ENCODE peak calls at places on chromosomes 1 and 21, in six cellular contexts. M is endodermal cell, H is tibial nerve, O is sigmoid colon, K is GM12865, I is astrocyte of the spinal cord. W is an unnamed sample.

GRCh38 chr1:42931911-42932422 is 26.7 kb downstream of the SLC2A1 start:
- DNase-seq in I (no peak), O (peak; percentile 70), M (peak; percentile 65), H (no peak), K (peak; percentile 95), W (no peak)

GRCh38 chr21:34037446-34037845 is 35.9 kb upstream of the MRPS6 start:
- DNase-seq in M (no peak), K (no peak), H (no peak), O (no peak), I (peak; percentile 70), W (no peak)

GRCh38 chr1:190244406-190244805 is 233.3 kb downstream of the BRINP3 start:
- DNase-seq in H (no peak), O (no peak), M (no peak), K (no peak), I (no peak), W (no peak)

GRCh38 chr21:44593598-44594405 is 1.5 kb upstream of the KRTAP10-6 start:
- DNase-seq in H (no peak), M (peak; percentile 58), K (no peak), I (no peak), O (no peak), W (no peak)

GRCh38 chr1:221663321-221663720 is 78.6 kb downstream of the DUSP10 start:
- DNase-seq in H (no peak), I (peak; percentile 26), O (no peak), M (no peak), K (no peak), W (no peak)

GRCh38 chr1:151828931-151829330 is 2.7 kb downstream of the RORC start:
- DNase-seq in O (no peak), I (peak; percentile 12), H (no peak), K (no peak), M (peak; percentile 92), W (no peak)

GRCh38 chr1:1922782-1923680 is 4.0 kb upstream of the TMEM52 start:
- DNase-seq in I (no peak), H (no peak), K (no peak), M (no peak), O (peak; percentile 64), W (no peak)

GRCh38 chr1:84083321-84083720 is 60.8 kb upstream of the PRKACB start:
- DNase-seq in M (no peak), I (no peak), K (no peak), O (no peak), H (no peak), W (no peak)

GRCh38 chr21:36337099-36337509 is 17.1 kb downstream of the MORC3 start:
- DNase-seq in I (peak; percentile 43), M (no peak), K (no peak), H (no peak), O (no peak), W (no peak)

GRCh38 chr1:212236664-212237220 is 48.5 kb upstream of the PPP2R5A start:
- DNase-seq in K (no peak), H (no peak), I (no peak), M (no peak), O (no peak), W (no peak)

GRCh38 chr1:27539901-27540861 is 50.2 kb upstream of the WASF2 start:
- DNase-seq in K (no peak), O (peak; percentile 76), I (peak; percentile 34), M (no peak), H (no peak), W (no peak)

GRCh38 chr1:63731117-63732043 is 42.4 kb upstream of the ROR1 start:
- DNase-seq in K (no peak), M (peak; percentile 48), H (peak; percentile 19), O (no peak), I (peak; percentile 93), W (no peak)

GRCh38 chr1:232305020-232305419 is 324.9 kb downstream of the SIPA1L2 start:
- DNase-seq in K (no peak), H (no peak), O (no peak), I (no peak), M (no peak), W (no peak)

GRCh38 chr1:31249854-31250253 is 10.2 kb upstream of the NKAIN1 start:
- DNase-seq in M (no peak), I (no peak), O (no peak), H (no peak), K (no peak), W (no peak)
- TF ChIP-seq CTCF in M (no peak), I (no peak), O (no peak), H (no peak), K (no peak), W (no peak)

DNA sequence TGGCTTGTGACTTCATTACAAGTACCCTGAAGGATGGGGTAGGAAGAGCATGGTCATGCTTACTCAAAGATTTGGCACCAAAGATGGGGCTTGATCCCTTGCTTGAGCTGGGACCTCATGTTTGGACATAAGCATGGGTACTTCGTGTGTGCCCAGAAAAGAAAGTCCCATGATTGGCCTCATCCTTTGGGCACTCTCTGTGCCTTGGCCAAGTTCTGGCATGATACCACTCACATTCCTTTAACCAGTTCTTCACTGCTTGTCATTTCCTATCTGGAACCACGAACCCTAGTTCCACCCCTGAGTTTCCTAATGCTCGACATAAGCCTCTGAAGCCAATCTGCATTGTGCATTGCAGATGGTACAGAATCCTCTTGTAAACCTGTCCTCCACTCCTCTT is 107.0 kb downstream of the NAV1 start:
- DNase-seq in O (no peak), M (no peak), K (no peak), H (no peak), I (no peak), W (no peak)
- H3K4me3 ChIP-seq in O (no peak overlapping the region), M (no peak overlapping the region), K (no peak overlapping the region), H (no peak overlapping the region), I (no peak overlapping the region), W (no peak overlapping the region)

DNA sequence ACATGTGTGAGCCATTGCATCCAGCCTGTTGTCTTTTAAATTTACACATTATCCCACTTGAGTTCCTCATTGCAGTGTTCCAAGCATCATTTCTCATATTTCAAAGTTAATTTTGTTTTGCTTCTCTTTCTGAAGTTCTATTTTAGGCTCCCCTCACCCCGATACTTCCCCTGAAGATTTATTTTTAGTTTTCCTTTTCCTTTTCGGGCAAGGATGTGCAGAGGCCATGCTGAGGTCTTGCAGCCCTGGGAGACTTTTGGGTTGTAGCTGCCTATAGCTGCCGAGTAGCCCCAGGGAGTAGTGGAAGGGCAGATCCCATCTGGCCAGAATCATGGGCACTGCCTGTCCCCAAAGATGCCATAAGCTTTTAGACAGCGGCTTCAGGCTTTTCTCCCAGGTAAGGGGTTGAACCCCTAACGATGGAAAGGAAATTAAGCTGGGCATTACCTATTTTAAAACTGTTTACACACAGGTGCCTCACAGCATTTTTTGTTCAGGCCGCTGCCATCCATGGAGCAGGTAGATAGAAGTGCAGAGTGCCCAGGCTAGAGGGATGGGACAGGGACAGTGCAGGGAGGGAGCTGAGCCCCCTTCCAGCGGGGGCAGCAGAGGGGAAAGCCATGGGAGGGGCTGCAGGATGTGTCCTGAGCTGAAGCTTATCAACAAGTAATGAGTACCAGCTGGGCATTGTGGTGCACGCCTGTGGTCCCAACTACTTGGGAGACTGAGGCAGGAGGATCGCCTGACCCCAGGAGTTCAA is 15.9 kb downstream of the PSEN2 start:
- DNase-seq in M (no peak), H (no peak), I (no peak), O (no peak), K (no peak), W (no peak)
- TF ChIP-seq CTCF in M (no peak), H (no peak), I (no peak), O (no peak), K (no peak), W (no peak)

DNA sequence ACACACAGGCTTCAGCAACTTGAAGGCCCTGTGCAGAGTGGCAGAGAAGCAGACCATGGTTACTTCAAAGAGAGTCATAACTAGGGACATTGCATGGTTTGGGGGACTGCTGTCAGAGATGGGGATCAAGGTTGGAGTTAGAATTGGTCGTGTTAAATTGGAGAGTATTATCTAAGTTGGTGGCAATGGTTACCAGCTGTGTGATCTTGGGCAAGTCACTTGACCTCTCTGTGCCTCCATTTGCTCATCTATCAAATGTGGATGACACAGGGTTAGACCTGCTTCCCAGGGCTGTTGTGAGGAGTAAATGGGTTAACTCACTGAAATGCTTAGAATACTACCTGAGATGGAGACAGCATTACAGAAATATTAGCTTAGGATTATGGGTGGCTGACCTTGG is 91.1 kb downstream of the PAX7 start:
- DNase-seq in O (no peak), H (no peak), M (no peak), I (no peak), K (no peak), W (no peak)
- H3K4me3 ChIP-seq in O (no peak overlapping the region), H (no peak overlapping the region), M (no peak overlapping the region), I (no peak overlapping the region), K (no peak overlapping the region), W (no peak overlapping the region)

DNA sequence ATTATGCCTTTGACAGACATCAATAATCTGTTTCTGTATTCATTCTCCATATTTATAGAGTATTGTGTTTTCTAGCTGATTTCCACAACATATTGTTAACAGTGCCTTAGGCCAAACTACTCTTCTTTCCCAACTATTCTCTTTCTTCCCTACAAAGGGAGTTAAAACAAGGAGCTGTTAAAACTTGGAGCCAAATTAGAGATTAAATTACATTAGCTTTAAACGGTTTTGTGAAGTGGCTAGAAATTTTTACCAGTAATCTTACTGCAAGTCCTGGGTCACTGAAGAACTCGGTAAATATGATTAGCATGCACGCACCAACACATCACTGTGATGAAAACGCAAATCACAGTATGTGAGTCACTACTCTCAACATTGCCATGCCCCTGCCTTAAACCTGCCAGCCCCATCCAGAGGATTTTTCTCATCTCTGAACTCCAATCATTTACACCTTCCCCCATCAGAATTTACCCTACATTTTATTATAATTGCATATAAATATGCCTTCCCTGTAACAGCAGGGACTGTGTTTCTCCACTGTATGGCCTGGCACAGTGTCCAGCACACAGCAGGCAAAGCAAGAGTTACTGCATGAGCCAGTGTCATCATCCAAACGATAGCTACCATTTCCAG is 1.5 kb upstream of the PRDX6 start:
- DNase-seq in K (peak; percentile 3), H (no peak), I (peak; percentile 75), M (no peak), O (no peak), W (no peak)
- TF ChIP-seq CTCF in K (no peak), H (no peak), I (no peak), M (no peak), O (no peak), W (no peak)

GRCh38 chr1:31782766-31783410 is 18.7 kb upstream of the ADGRB2 start:
- DNase-seq in I (no peak), O (peak; percentile 36), H (no peak), M (peak; percentile 82), K (no peak), W (no peak)

GRCh38 chr1:31783846-31784245 is 19.7 kb upstream of the ADGRB2 start:
- DNase-seq in H (no peak), I (no peak), K (no peak), M (peak; percentile 41), O (peak; percentile 53), W (no peak)

GRCh38 chr1:31780632-31781031 is 16.5 kb upstream of the ADGRB2 start:
- DNase-seq in O (no peak), I (no peak), M (no peak), K (no peak), H (no peak), W (no peak)

GRCh38 chr1:31781138-31782065 is 17.3 kb upstream of the ADGRB2 start:
- DNase-seq in H (no peak), M (no peak), I (no peak), O (no peak), K (no peak), W (no peak)

GRCh38 chr1:31782066-31782762 is 18.1 kb upstream of the ADGRB2 start:
- DNase-seq in O (no peak), K (no peak), H (no peak), M (no peak), I (no peak), W (no peak)
- H3K4me3 ChIP-seq in O (no peak overlapping the region), K (no peak overlapping the region), H (no peak overlapping the region), M (no peak overlapping the region), I (no peak overlapping the region), W (no peak overlapping the region)

GRCh38 chr21:31813873-31814272 is 58.9 kb upstream of the HUNK start:
- DNase-seq in O (no peak), I (no peak), M (no peak), H (no peak), K (no peak), W (no peak)
- TF ChIP-seq CTCF in O (no peak), I (no peak), M (no peak), H (no peak), K (no peak), W (no peak)